ENCODE peak calls at places on chromosomes 5 and 9, in seven cellular contexts. A is fibroblast of lung, F is gastrocnemius medialis, E is GM23338, Z is right lobe of liver, K is adrenal gland, W is spleen. N is an unnamed sample. For H3K4me1, the result is how much of the 10 kb centered on the place peaks cover.

GRCh38 chr5:154221371-154221896 is 30.9 kb downstream of the GALNT10 start:
- DNase-seq in A (peak), F (no peak), E (peak), Z (no peak), K (peak), W (no peak), N (no peak)

GRCh38 chr9:136018257-136019031 is 57.3 kb upstream of the UBAC1 start:
- DNase-seq in A (no peak), F (no peak), E (no peak), Z (peak), K (no peak), W (peak), N (no peak)

GRCh38 chr5:58961631-58962280 is 378.9 kb downstream of the RAB3C start:
- DNase-seq in A (no peak), F (no peak), E (no peak), Z (no peak), K (no peak), W (no peak), N (no peak)

GRCh38 chr9:13351768-13352386 is 72.4 kb upstream of the MPDZ start:
- DNase-seq in A (peak), F (no peak), E (peak), Z (no peak), K (peak), W (no peak), N (no peak)

GRCh38 chr9:127506117-127506813 is 55.0 kb downstream of the LRSAM1 start:
- DNase-seq in A (no peak), F (no peak), E (no peak), Z (no peak), K (no peak), W (no peak), N (no peak)

GRCh38 chr5:144219869-144220268 is 49.2 kb downstream of the KCTD16 start:
- DNase-seq in A (no peak), F (no peak), E (no peak), Z (no peak), K (no peak), W (no peak), N (no peak)

GRCh38 chr9:84394036-84394435 is 53.5 kb upstream of the SLC28A3 start:
- DNase-seq in A (no peak), F (no peak), E (no peak), Z (no peak), K (no peak), W (no peak), N (no peak)

GRCh38 chr5:132883261-132883834 is 9.9 kb downstream of the LEAP2 start:
- DNase-seq in A (peak), F (no peak), E (peak), Z (no peak), K (peak), W (no peak), N (no peak)

GRCh38 chr5:90390933-90391332 is 18.6 kb downstream of the CETN3 start:
- DNase-seq in A (no peak), F (no peak), E (peak), Z (no peak), K (no peak), W (no peak), N (no peak)

GRCh38 chr9:133956520-133957076 is 35.5 kb downstream of the VAV2 start:
- DNase-seq in A (peak), F (no peak), E (peak), Z (peak), K (peak), W (peak), N (no peak)

GRCh38 chr9:136525841-136526499 is 19.9 kb downstream of the NOTCH1 start:
- DNase-seq in A (no peak), F (no peak), E (no peak), Z (no peak), K (no peak), W (no peak), N (no peak)

GRCh38 chr5:127392762-127393161 is 102.2 kb downstream of the MEGF10 start:
- DNase-seq in A (no peak), F (no peak), E (no peak), Z (no peak), K (no peak), W (no peak), N (no peak)

GRCh38 chr5:152393420-152393819 is 11.7 kb downstream of the NMUR2 start:
- DNase-seq in A (no peak), F (no peak), E (no peak), Z (no peak), K (no peak), W (no peak), N (no peak)

GRCh38 chr9:93258818-93259489 is 75.0 kb downstream of the WNK2 start:
- DNase-seq in A (no peak), F (no peak), E (no peak), Z (peak), K (no peak), W (peak), N (peak)

GRCh38 chr9:93678199-93679019 is 102.0 kb downstream of the PHF2 start:
- DNase-seq in A (no peak), F (peak), E (no peak), Z (peak), K (peak), W (peak), N (peak)

GRCh38 chr9:86072393-86073016 is 26.9 kb downstream of the GOLM1 start:
- DNase-seq in A (peak), F (no peak), E (no peak), Z (no peak), K (peak), W (no peak), N (no peak)

DNA sequence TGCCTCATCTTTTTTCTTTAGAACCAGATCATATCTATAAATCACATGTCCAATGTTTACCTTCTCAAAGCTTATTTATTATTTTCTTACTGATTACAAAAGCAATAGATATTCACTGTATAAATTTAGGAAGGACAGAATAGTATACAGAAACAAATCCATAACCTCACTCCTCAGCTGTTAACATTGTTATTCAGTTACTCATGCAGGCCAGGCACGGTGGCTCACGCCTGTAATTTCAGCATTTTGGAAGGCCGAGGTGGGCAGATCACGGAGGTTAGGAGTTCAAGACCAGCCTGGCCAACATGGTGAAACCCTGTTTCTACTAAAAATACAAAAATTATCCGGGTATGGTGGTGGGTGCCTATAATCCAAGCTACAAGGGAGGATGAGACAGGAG is 15.3 kb downstream of the STOM start:
- DNase-seq in A (no peak), F (no peak), E (no peak), Z (no peak), K (no peak), W (no peak), N (no peak)
- H3K4me1 ChIP-seq in A (half or more), F (half or more), E (under half), Z (under half), K (half or more), W (half or more), N (under half)

DNA sequence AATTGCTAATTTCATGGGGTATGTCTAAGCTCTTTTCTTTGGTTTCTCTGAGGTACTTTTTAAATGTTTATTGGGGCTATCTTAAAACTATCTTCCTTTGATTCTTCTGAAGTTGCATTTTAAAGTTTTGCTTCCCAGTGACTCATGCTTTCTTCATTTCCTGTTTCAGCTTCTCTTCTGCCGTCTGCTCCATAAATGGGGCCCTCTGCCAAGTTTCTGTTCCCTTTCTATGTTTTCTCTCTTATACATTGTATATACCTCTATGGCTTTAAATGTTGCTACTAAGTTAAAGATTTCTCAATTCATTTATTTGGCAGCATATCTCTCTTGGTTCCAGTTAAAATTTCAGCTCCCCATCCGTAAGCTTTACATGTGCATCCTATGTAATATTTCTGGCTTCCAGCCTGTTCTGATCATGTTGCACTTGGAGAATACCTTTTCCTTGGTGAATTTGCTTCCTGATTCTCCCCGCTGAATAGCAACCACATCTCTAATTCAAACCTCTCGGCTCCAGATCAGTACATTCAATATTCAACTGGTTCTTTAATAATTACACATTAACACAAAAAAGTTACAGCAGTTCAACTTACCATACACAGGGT is 125.3 kb downstream of the ST8SIA4 start:
- DNase-seq in A (peak), F (no peak), E (no peak), Z (no peak), K (peak), W (no peak), N (no peak)
- H3K4me3 ChIP-seq in A (no peak), F (no peak), E (no peak), Z (no peak), K (no peak), W (no peak), N (no peak)

GRCh38 chr5:1470762-1471211 is 25.5 kb upstream of the SLC6A3 start:
- DNase-seq in A (no peak), F (no peak), E (no peak), Z (peak), K (no peak), W (peak), N (peak)
- H3K27ac ChIP-seq in A (no peak), F (no peak), E (no peak), Z (no peak), K (no peak), W (no peak), N (no peak)

GRCh38 chr9:130933114-130934046 is 5.7 kb downstream of the FIBCD1 start:
- DNase-seq in A (peak), F (no peak), E (peak), Z (no peak), K (peak), W (no peak), N (no peak)
- H3K4me1 ChIP-seq in A (half or more), F (under half), E (under half), Z (under half), K (under half), W (under half), N (under half)

N was measured in ascending aorta.